ENCODE peak calls at places on chromosome 11, in four cellular contexts. F, Y, R and S are unnamed samples.

GRCh38 chr11:575324-575995 is 810 bp upstream of the PHRF1 start:
- DNase-seq in Y (peak; percentile 52), F (no peak), R (peak; percentile 95), S (no peak)

GRCh38 chr11:1889527-1889930 is 2.2 kb downstream of the PRR33 start:
- DNase-seq in F (peak; percentile 24), Y (no peak), R (no peak), S (no peak)

GRCh38 chr11:30586251-30587144 is at the start of gene MPPED2:
- DNase-seq in F (peak; percentile 91), R (peak; percentile 83), Y (no peak), S (peak; percentile 77)

GRCh38 chr11:127195791-127196190 is 195.2 kb upstream of the KIRREL3 start:
- DNase-seq in F (no peak), Y (no peak), R (no peak), S (no peak)

GRCh38 chr11:118314985-118315384 is 10.5 kb downstream of the CD3E start:
- DNase-seq in R (no peak), Y (no peak), F (no peak), S (no peak)

GRCh38 chr11:5285703-5286102 is 16.0 kb upstream of the HBE1 start:
- DNase-seq in F (no peak), R (no peak), Y (no peak), S (no peak)

GRCh38 chr11:78576549-78577097 is 2.0 kb upstream of the NARS2 start:
- DNase-seq in Y (peak; percentile 17), R (no peak), F (no peak), S (no peak)

GRCh38 chr11:18404062-18404461 is 8.1 kb upstream of the LDHC start:
- DNase-seq in F (no peak), R (no peak), Y (no peak), S (no peak)

GRCh38 chr11:92702771-92703170 is 266.7 kb upstream of the MTNR1B start:
- DNase-seq in F (no peak), R (no peak), Y (no peak), S (no peak)

GRCh38 chr11:92703431-92703830 is 266.0 kb upstream of the MTNR1B start:
- DNase-seq in R (no peak), Y (no peak), F (no peak), S (no peak)

GRCh38 chr11:92709329-92709728 is 260.1 kb upstream of the MTNR1B start:
- DNase-seq in R (no peak), Y (no peak), F (no peak), S (no peak)

GRCh38 chr11:92707665-92708064 is 261.8 kb upstream of the MTNR1B start:
- DNase-seq in Y (no peak), F (no peak), R (no peak), S (no peak)

GRCh38 chr11:92707173-92707619 is 262.3 kb upstream of the MTNR1B start:
- DNase-seq in R (no peak), F (no peak), Y (no peak), S (no peak)
- TF ChIP-seq POLR2AphosphoS5 in R (no peak), F (no peak), Y (no peak), S (no peak)

GRCh38 chr11:34745209-34745608 is 124.3 kb downstream of the EHF start:
- DNase-seq in F (no peak), R (no peak), Y (no peak), S (no peak)

GRCh38 chr11:34744511-34744910 is 123.6 kb downstream of the EHF start:
- DNase-seq in F (no peak), R (no peak), Y (no peak), S (no peak)

GRCh38 chr11:34748036-34748435 is 127.1 kb downstream of the EHF start:
- DNase-seq in R (no peak), Y (no peak), F (no peak), S (no peak)

GRCh38 chr11:34749666-34750659 is 129.1 kb downstream of the EHF start:
- DNase-seq in F (no peak), Y (no peak), R (no peak), S (peak; percentile 72)

DNA sequence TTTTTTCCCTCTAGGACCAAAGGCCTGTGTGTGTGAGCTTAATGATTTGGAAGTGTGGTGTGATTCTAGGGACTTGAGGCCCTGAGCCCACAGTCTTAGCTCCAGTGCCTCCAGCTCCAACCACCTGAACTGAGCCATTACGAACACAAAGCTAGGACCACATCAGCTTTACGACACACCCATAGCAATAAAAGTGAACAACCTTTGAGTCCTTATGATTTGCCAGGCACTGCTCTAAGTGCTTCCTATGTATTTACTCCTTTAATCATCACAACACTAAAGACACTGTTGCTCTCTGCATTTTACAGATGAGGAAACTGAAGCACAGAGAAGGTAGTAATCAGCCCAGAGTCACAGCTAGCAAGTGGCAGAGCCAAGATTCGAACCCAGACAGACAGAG is 126.4 kb downstream of the EHF start:
- DNase-seq in Y (no peak), F (no peak), R (no peak), S (no peak)
- TF ChIP-seq POLR2AphosphoS5 in Y (no peak), F (no peak), R (no peak), S (no peak)

DNA sequence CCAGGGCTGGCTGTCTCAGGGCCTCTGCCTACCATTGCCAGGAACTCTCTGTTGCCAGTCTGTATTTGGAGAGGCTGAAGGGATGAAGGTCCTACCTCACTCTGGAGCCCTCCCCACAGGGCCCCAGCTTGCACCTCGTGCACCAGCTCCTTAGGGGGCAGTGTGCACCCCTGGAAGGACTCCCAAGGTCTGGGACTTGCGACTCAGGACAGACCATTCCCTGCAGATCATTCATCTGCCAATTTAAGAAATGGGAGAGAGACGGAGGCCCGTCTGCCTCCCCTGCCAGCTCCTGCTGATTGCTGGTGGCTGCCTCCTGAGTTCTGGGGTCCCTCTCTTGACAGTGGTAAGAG is 27.5 kb upstream of the MALAT1 start:
- DNase-seq in Y (peak; percentile 83), R (peak; percentile 89), F (peak; percentile 70), S (peak; percentile 95)
- TF ChIP-seq POLR2AphosphoS5 in Y (no peak), R (no peak), F (no peak), S (peak; percentile 63)

GRCh38 chr11:104872393-104872792 is 25.9 kb downstream of the CASP12 start:
- DNase-seq in Y (no peak), F (no peak), R (no peak), S (no peak)

GRCh38 chr11:104873252-104873651 is 25.0 kb downstream of the CASP12 start:
- DNase-seq in F (no peak), R (no peak), Y (no peak), S (no peak)

GRCh38 chr11:104866815-104867214 is 31.4 kb downstream of the CASP12 start:
- DNase-seq in Y (no peak), F (no peak), R (no peak), S (no peak)

GRCh38 chr11:104876324-104876723 is 21.9 kb downstream of the CASP12 start:
- DNase-seq in R (no peak), F (no peak), Y (peak; percentile 57), S (no peak)

DNA sequence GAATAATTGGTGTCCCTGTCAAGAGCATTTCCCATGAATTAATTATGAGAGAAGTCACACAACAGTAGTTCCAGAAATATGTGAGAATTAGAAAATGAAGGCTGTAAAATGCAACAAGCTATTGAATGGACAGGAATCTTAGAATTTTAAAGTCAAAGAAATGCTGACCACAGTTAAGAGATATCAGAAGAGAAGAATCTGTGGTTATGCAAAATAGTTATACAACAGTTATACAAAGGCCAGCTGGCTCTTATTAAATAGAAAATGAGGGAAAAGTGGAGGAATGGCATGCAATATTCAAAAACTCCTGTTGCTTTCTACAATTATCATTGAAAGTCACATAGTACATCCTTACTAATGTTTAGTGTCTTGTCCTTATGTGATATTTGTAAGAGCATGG is 27.4 kb downstream of the CASP12 start:
- DNase-seq in R (no peak), F (no peak), Y (no peak), S (no peak)
- TF ChIP-seq POLR2AphosphoS5 in R (no peak), F (no peak), Y (no peak), S (no peak)

GRCh38 chr11:46050652-46051051 is 70.6 kb downstream of the PHF21A start:
- DNase-seq in F (no peak), R (no peak), Y (no peak), S (no peak)

GRCh38 chr11:46048198-46048597 is 73.1 kb downstream of the PHF21A start:
- DNase-seq in R (no peak), F (no peak), Y (no peak), S (no peak)

GRCh38 chr11:46049325-46049860 is 71.9 kb downstream of the PHF21A start:
- DNase-seq in Y (no peak), R (no peak), F (no peak), S (no peak)

GRCh38 chr11:46051102-46051501 is 70.2 kb downstream of the PHF21A start:
- DNase-seq in R (no peak), F (peak; percentile 22), Y (no peak), S (no peak)

DNA sequence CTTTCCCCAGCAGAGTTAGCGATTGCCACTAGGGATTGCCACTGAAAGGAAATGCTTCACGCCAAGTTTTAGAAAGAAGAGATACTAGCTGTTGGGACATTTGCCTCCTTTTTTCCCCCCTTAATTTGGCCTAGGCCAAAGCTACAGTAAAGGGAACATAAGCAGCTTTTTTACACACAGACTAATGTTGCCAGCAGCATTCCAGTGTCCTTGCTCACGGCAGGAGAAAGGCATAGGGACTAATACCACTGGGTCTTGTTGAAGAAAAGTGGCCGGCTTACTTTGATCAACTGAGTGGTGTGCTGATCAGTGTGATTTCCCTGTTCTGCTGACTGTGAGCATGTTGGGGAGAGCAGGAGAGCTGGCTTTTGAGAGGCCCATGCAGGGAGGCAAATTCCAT is 71.2 kb downstream of the PHF21A start:
- DNase-seq in R (no peak), F (no peak), Y (no peak), S (peak; percentile 70)
- TF ChIP-seq POLR2AphosphoS5 in R (no peak), F (no peak), Y (no peak), S (no peak)

GRCh38 chr11:72222106-72222891 is 2.3 kb upstream of the INPPL1 start:
- DNase-seq in R (peak; percentile 72), F (no peak), Y (no peak), S (no peak)

GRCh38 chr11:72224587-72225410 is at the start of gene INPPL1:
- DNase-seq in R (peak; percentile 92), Y (no peak), F (peak; percentile 67), S (peak; percentile 81)

GRCh38 chr11:72222907-72223614 is 1.5 kb upstream of the INPPL1 start:
- DNase-seq in Y (peak; percentile 93), F (peak; percentile 92), R (peak; percentile 98), S (peak; percentile 98)

GRCh38 chr11:72225411-72225951 is 914 bp downstream of the INPPL1 start:
- DNase-seq in R (peak; percentile 80), F (peak; percentile 42), Y (no peak), S (peak; percentile 64)

DNA sequence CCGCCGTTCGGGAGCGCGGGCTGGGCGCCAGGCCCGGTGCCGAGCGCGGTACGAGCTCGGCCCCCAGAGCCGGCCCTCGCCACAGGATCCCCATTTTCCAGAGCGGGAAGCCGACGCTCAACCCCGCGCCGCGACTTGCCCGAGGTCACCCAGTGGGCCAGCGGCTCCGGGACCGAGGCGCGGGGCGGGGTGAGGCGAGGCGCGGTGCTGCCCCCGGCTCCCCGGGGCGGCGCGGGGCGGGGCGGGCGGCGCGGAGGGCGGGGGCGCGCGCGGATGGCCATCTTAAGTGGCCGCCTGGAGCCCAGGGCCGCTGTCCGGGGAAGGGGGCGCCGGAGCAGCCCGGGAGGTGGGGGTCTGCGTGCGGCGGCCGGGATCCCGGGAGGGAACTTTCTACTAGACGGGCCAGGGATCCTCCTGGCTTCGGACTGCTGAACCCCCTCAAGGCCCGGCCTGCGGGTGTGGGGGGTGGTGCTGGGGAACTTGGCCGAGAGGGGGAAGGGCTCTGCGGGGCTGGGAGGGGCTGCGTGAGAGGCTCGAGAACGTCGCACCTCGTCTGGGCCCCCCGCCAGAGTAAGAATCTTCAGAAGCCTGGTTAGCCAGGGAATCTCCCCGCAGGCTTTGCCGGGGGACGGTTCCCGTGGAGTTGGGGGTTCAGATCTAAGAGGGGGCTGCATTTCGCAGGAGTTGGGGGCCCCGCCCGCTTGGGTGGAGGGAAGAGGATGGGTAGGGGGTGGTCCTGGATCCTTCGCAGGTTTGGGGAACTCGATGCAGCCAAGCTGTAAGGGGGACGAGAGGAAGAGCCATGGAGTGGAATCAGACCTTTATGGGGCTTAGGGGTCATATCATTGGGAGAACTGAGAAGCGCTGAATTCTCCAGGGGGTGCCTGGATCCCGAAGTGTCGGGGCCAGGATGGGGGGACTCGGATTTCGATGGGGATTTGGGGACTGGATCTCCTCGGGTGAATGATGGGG is 666 bp upstream of the INPPL1 start:
- DNase-seq in Y (peak; percentile 74), R (peak; percentile 93), F (peak; percentile 84), S (peak; percentile 95)
- TF ChIP-seq POLR2AphosphoS5 in Y (peak; percentile 24), R (no peak), F (no peak), S (no peak)